ENCODE peak calls at places on chromosomes 4 and X, in seven cellular contexts. K, H, C, I, A, G and M are unnamed samples.
A peak's percentile ranks its signal among the peaks of the same experiment; 100 is the strongest.

GRCh38 chr4:77021614-77022089 is 54.1 kb downstream of the CCNI start:
- DNase-seq in K (peak; percentile 91), C (no peak), A (no peak), H (no peak), I (no peak), G (no peak), M (no peak)

GRCh38 chr4:56655627-56656345 is 25.3 kb downstream of the HOPX start:
- DNase-seq in I (no peak), K (peak; percentile 35), H (no peak), A (no peak), G (peak; percentile 57), C (no peak), M (no peak)

GRCh38 chr4:152422817-152423320 is 113.0 kb downstream of the FBXW7 start:
- DNase-seq in G (no peak), H (no peak), A (no peak), I (no peak), K (no peak), C (no peak), M (no peak)

GRCh38 chr4:3445111-3445820 is 3.5 kb downstream of the HGFAC start:
- DNase-seq in G (no peak), C (no peak), H (no peak), K (no peak), I (no peak), A (no peak), M (no peak)

GRCh38 chrX:19566359-19567141 is 51.2 kb upstream of the MAP3K15 start:
- DNase-seq in G (no peak), I (no peak), K (peak; percentile 60), A (no peak), H (no peak), C (no peak), M (no peak)

GRCh38 chrX:1224954-1225353 is 12.5 kb upstream of the CRLF2 start:
- DNase-seq in C (no peak), I (no peak), G (no peak), K (no peak), H (no peak), A (no peak), M (no peak)

GRCh38 chr4:138412847-138413246 is 170.7 kb upstream of the SLC7A11 start:
- DNase-seq in A (no peak), H (no peak), G (no peak), K (no peak), C (no peak), I (no peak), M (no peak)

GRCh38 chrX:20224814-20225487 is 41.8 kb downstream of the RPS6KA3 start:
- DNase-seq in H (peak; percentile 30), I (no peak), G (no peak), C (no peak), K (peak; percentile 50), A (no peak), M (no peak)

GRCh38 chr4:151679247-151679646 is 81.6 kb downstream of the GATB start:
- DNase-seq in G (no peak), H (no peak), I (no peak), A (no peak), K (no peak), C (no peak), M (no peak)

GRCh38 chr4:107734120-107734519 is 14.1 kb upstream of the PAPSS1 start:
- DNase-seq in A (no peak), K (no peak), C (no peak), I (no peak), H (no peak), G (no peak), M (no peak)

GRCh38 chr4:80239480-80239879 is 27.0 kb upstream of the FGF5 start:
- DNase-seq in A (no peak), I (no peak), C (no peak), G (no peak), K (no peak), H (peak; percentile 51), M (no peak)

GRCh38 chr4:176277162-176277904 is 8.3 kb upstream of the ASB5 start:
- DNase-seq in H (peak; percentile 73), G (no peak), K (peak; percentile 88), C (peak; percentile 74), A (peak; percentile 23), I (no peak), M (peak; percentile 34)

GRCh38 chr4:52873861-52874343 is 11.8 kb downstream of the RASL11B start:
- DNase-seq in A (no peak), H (peak; percentile 30), K (no peak), C (no peak), G (no peak), I (no peak), M (peak; percentile 24)

GRCh38 chr4:107740381-107740780 is 20.3 kb upstream of the PAPSS1 start:
- DNase-seq in H (peak; percentile 36), A (no peak), I (no peak), K (peak; percentile 57), C (no peak), G (no peak), M (no peak)

GRCh38 chr4:144384428-144384827 is 243.9 kb upstream of the GYPA start:
- DNase-seq in H (no peak), C (no peak), G (no peak), K (no peak), I (no peak), A (no peak), M (no peak)